ENCODE peak calls at places on chromosomes 16 and 17, in ten cellular contexts. One of them, this sample, is unnamed.

GRCh38 chr17:38428150-38428642 is at the start of gene ARHGAP23:
- DNase-seq in caudate nucleus: peak; percentile 77
- DNase-seq in GM23338: peak; percentile 77
- DNase-seq in trophoblast cell: peak; percentile 30
- DNase-seq in heart left ventricle: peak; percentile 78
- DNase-seq in testis: peak; percentile 70
- DNase-seq in AG04450: peak; percentile 47
- DNase-seq in OCI-LY7: peak; percentile 51
- DNase-seq in lung: peak; percentile 68
- DNase-seq in fibroblast of lung: peak; percentile 76
- DNase-seq in this sample: peak; percentile 69

GRCh38 chr17:48615212-48615962 is at the start of gene HOXB8:
- DNase-seq in caudate nucleus: no peak
- DNase-seq in GM23338: no peak
- DNase-seq in trophoblast cell: no peak
- DNase-seq in heart left ventricle: no peak
- DNase-seq in testis: no peak
- DNase-seq in AG04450: no peak
- DNase-seq in OCI-LY7: no peak
- DNase-seq in lung: no peak
- DNase-seq in fibroblast of lung: no peak
- DNase-seq in this sample: no peak

GRCh38 chr16:24041834-24042631 is 206.2 kb downstream of the PRKCB start:
- DNase-seq in caudate nucleus: peak; percentile 74
- DNase-seq in GM23338: peak; percentile 85
- DNase-seq in trophoblast cell: peak; percentile 77
- DNase-seq in heart left ventricle: peak; percentile 18
- DNase-seq in testis: peak; percentile 86
- DNase-seq in AG04450: peak; percentile 11
- DNase-seq in OCI-LY7: peak; percentile 79
- DNase-seq in lung: peak; percentile 58
- DNase-seq in fibroblast of lung: peak; percentile 61
- DNase-seq in this sample: no peak

GRCh38 chr17:12673788-12674187 is 8.1 kb downstream of the MYOCD start:
- DNase-seq in caudate nucleus: no peak
- DNase-seq in GM23338: no peak
- DNase-seq in trophoblast cell: peak; percentile 45
- DNase-seq in heart left ventricle: no peak
- DNase-seq in testis: no peak
- DNase-seq in AG04450: no peak
- DNase-seq in OCI-LY7: no peak
- DNase-seq in lung: no peak
- DNase-seq in fibroblast of lung: peak; percentile 30
- DNase-seq in this sample: no peak

GRCh38 chr16:55189975-55190636 is 133.9 kb upstream of the IRX6 start:
- DNase-seq in caudate nucleus: no peak
- DNase-seq in GM23338: peak; percentile 38
- DNase-seq in trophoblast cell: no peak
- DNase-seq in heart left ventricle: no peak
- DNase-seq in testis: no peak
- DNase-seq in AG04450: no peak
- DNase-seq in OCI-LY7: no peak
- DNase-seq in lung: no peak
- DNase-seq in fibroblast of lung: no peak
- DNase-seq in this sample: no peak

GRCh38 chr17:7029659-7030058 is 6.2 kb upstream of the SLC16A13 start:
- DNase-seq in caudate nucleus: no peak
- DNase-seq in GM23338: no peak
- DNase-seq in trophoblast cell: no peak
- DNase-seq in heart left ventricle: peak; percentile 70
- DNase-seq in testis: no peak
- DNase-seq in AG04450: no peak
- DNase-seq in OCI-LY7: no peak
- DNase-seq in lung: no peak
- DNase-seq in fibroblast of lung: no peak
- DNase-seq in this sample: no peak

GRCh38 chr16:12801511-12802042 is 2.1 kb downstream of the CPPED1 start:
- DNase-seq in caudate nucleus: no peak
- DNase-seq in GM23338: no peak
- DNase-seq in trophoblast cell: peak; percentile 66
- DNase-seq in heart left ventricle: peak; percentile 14
- DNase-seq in testis: peak; percentile 78
- DNase-seq in AG04450: no peak
- DNase-seq in OCI-LY7: peak; percentile 14
- DNase-seq in lung: peak; percentile 34
- DNase-seq in fibroblast of lung: peak; percentile 33
- DNase-seq in this sample: peak; percentile 69

GRCh38 chr17:71762526-71762925 is 358.3 kb upstream of the SOX9 start:
- DNase-seq in caudate nucleus: no peak
- DNase-seq in GM23338: no peak
- DNase-seq in trophoblast cell: no peak
- DNase-seq in heart left ventricle: no peak
- DNase-seq in testis: no peak
- DNase-seq in AG04450: no peak
- DNase-seq in OCI-LY7: no peak
- DNase-seq in lung: no peak
- DNase-seq in fibroblast of lung: no peak
- DNase-seq in this sample: no peak

GRCh38 chr17:2214047-2214717 is 89.4 kb downstream of the SMG6 start:
- DNase-seq in caudate nucleus: peak; percentile 50
- DNase-seq in GM23338: no peak
- DNase-seq in trophoblast cell: peak; percentile 51
- DNase-seq in heart left ventricle: peak; percentile 52
- DNase-seq in testis: peak; percentile 67
- DNase-seq in AG04450: peak; percentile 73
- DNase-seq in OCI-LY7: no peak
- DNase-seq in lung: peak; percentile 48
- DNase-seq in fibroblast of lung: peak; percentile 91
- DNase-seq in this sample: peak; percentile 75

GRCh38 chr17:12731839-12732238 is 57.5 kb upstream of the ARHGAP44 start:
- DNase-seq in caudate nucleus: no peak
- DNase-seq in GM23338: no peak
- DNase-seq in trophoblast cell: no peak
- DNase-seq in heart left ventricle: peak; percentile 68
- DNase-seq in testis: no peak
- DNase-seq in AG04450: no peak
- DNase-seq in OCI-LY7: no peak
- DNase-seq in lung: no peak
- DNase-seq in fibroblast of lung: no peak
- DNase-seq in this sample: no peak

GRCh38 chr17:927611-928461 is 51.7 kb downstream of the NXN start:
- DNase-seq in caudate nucleus: no peak
- DNase-seq in GM23338: no peak
- DNase-seq in trophoblast cell: peak; percentile 23
- DNase-seq in heart left ventricle: no peak
- DNase-seq in testis: peak; percentile 49
- DNase-seq in AG04450: peak; percentile 94
- DNase-seq in OCI-LY7: no peak
- DNase-seq in lung: peak; percentile 53
- DNase-seq in fibroblast of lung: peak; percentile 97
- DNase-seq in this sample: no peak

GRCh38 chr17:74831442-74832146 is 28.1 kb downstream of the GRIN2C start:
- DNase-seq in caudate nucleus: no peak
- DNase-seq in GM23338: no peak
- DNase-seq in trophoblast cell: no peak
- DNase-seq in heart left ventricle: no peak
- DNase-seq in testis: no peak
- DNase-seq in AG04450: no peak
- DNase-seq in OCI-LY7: no peak
- DNase-seq in lung: no peak
- DNase-seq in fibroblast of lung: no peak
- DNase-seq in this sample: no peak

GRCh38 chr17:72474740-72475477 is 354.1 kb downstream of the SOX9 start:
- DNase-seq in caudate nucleus: no peak
- DNase-seq in GM23338: peak; percentile 36
- DNase-seq in trophoblast cell: no peak
- DNase-seq in heart left ventricle: no peak
- DNase-seq in testis: no peak
- DNase-seq in AG04450: no peak
- DNase-seq in OCI-LY7: no peak
- DNase-seq in lung: no peak
- DNase-seq in fibroblast of lung: no peak
- DNase-seq in this sample: no peak

GRCh38 chr16:75648265-75649076 is 898 bp downstream of the TERF2IP start:
- DNase-seq in caudate nucleus: peak; percentile 83
- DNase-seq in GM23338: peak; percentile 91
- DNase-seq in trophoblast cell: peak; percentile 67
- DNase-seq in heart left ventricle: peak; percentile 86
- DNase-seq in testis: peak; percentile 92
- DNase-seq in AG04450: peak; percentile 32
- DNase-seq in OCI-LY7: peak; percentile 82
- DNase-seq in lung: peak; percentile 81
- DNase-seq in fibroblast of lung: peak; percentile 74
- DNase-seq in this sample: peak; percentile 86

GRCh38 chr16:75658175-75658574 is 10.6 kb downstream of the TERF2IP start:
- DNase-seq in caudate nucleus: no peak
- DNase-seq in GM23338: no peak
- DNase-seq in trophoblast cell: no peak
- DNase-seq in heart left ventricle: no peak
- DNase-seq in testis: no peak
- DNase-seq in AG04450: no peak
- DNase-seq in OCI-LY7: no peak
- DNase-seq in lung: no peak
- DNase-seq in fibroblast of lung: no peak
- DNase-seq in this sample: no peak

GRCh38 chr16:75653926-75654325 is 6.4 kb downstream of the TERF2IP start:
- DNase-seq in caudate nucleus: no peak
- DNase-seq in GM23338: no peak
- DNase-seq in trophoblast cell: no peak
- DNase-seq in heart left ventricle: no peak
- DNase-seq in testis: no peak
- DNase-seq in AG04450: peak; percentile 11
- DNase-seq in OCI-LY7: peak; percentile 16
- DNase-seq in lung: no peak
- DNase-seq in fibroblast of lung: no peak
- DNase-seq in this sample: no peak
- H3K27ac ChIP-seq in caudate nucleus: no peak overlapping the region
- H3K27ac ChIP-seq in GM23338: no peak overlapping the region
- H3K27ac ChIP-seq in trophoblast cell: no peak overlapping the region
- H3K27ac ChIP-seq in heart left ventricle: no peak overlapping the region
- H3K27ac ChIP-seq in testis: no peak overlapping the region
- H3K27ac ChIP-seq in AG04450: peak overlapping the region; percentile 43
- H3K27ac ChIP-seq in OCI-LY7: peak overlapping the region; percentile 11
- H3K27ac ChIP-seq in lung: no peak overlapping the region
- H3K27ac ChIP-seq in fibroblast of lung: peak overlapping the region; percentile 11
- H3K27ac ChIP-seq in this sample: no peak overlapping the region

GRCh38 chr16:22194707-22195444 is 11.2 kb upstream of the EEF2K start:
- DNase-seq in caudate nucleus: no peak
- DNase-seq in GM23338: no peak
- DNase-seq in trophoblast cell: no peak
- DNase-seq in heart left ventricle: no peak
- DNase-seq in testis: no peak
- DNase-seq in AG04450: no peak
- DNase-seq in OCI-LY7: no peak
- DNase-seq in lung: no peak
- DNase-seq in fibroblast of lung: no peak
- DNase-seq in this sample: no peak

GRCh38 chr16:22202261-22202637 is 3.8 kb upstream of the EEF2K start:
- DNase-seq in caudate nucleus: no peak
- DNase-seq in GM23338: no peak
- DNase-seq in trophoblast cell: no peak
- DNase-seq in heart left ventricle: no peak
- DNase-seq in testis: no peak
- DNase-seq in AG04450: no peak
- DNase-seq in OCI-LY7: no peak
- DNase-seq in lung: no peak
- DNase-seq in fibroblast of lung: no peak
- DNase-seq in this sample: no peak

GRCh38 chr16:22195695-22196558 is 10.2 kb upstream of the EEF2K start:
- DNase-seq in caudate nucleus: peak; percentile 95
- DNase-seq in GM23338: peak; percentile 88
- DNase-seq in trophoblast cell: peak; percentile 93
- DNase-seq in heart left ventricle: peak; percentile 90
- DNase-seq in testis: peak; percentile 95
- DNase-seq in AG04450: peak; percentile 82
- DNase-seq in OCI-LY7: peak; percentile 88
- DNase-seq in lung: peak; percentile 90
- DNase-seq in fibroblast of lung: peak; percentile 91
- DNase-seq in this sample: peak; percentile 94

GRCh38 chr16:22195445-22195694 is 10.7 kb upstream of the EEF2K start:
- DNase-seq in caudate nucleus: no peak
- DNase-seq in GM23338: no peak
- DNase-seq in trophoblast cell: no peak
- DNase-seq in heart left ventricle: no peak
- DNase-seq in testis: no peak
- DNase-seq in AG04450: no peak
- DNase-seq in OCI-LY7: no peak
- DNase-seq in lung: no peak
- DNase-seq in fibroblast of lung: no peak
- DNase-seq in this sample: no peak

GRCh38 chr16:22198547-22199293 is 7.4 kb upstream of the EEF2K start:
- DNase-seq in caudate nucleus: no peak
- DNase-seq in GM23338: no peak
- DNase-seq in trophoblast cell: no peak
- DNase-seq in heart left ventricle: no peak
- DNase-seq in testis: no peak
- DNase-seq in AG04450: no peak
- DNase-seq in OCI-LY7: peak; percentile 46
- DNase-seq in lung: no peak
- DNase-seq in fibroblast of lung: peak; percentile 19
- DNase-seq in this sample: no peak
- H3K27ac ChIP-seq in caudate nucleus: no peak overlapping the region
- H3K27ac ChIP-seq in GM23338: peak overlapping the region; percentile 69
- H3K27ac ChIP-seq in trophoblast cell: no peak overlapping the region
- H3K27ac ChIP-seq in heart left ventricle: no peak overlapping the region
- H3K27ac ChIP-seq in testis: no peak overlapping the region
- H3K27ac ChIP-seq in AG04450: peak overlapping the region; percentile 73
- H3K27ac ChIP-seq in OCI-LY7: peak overlapping the region; percentile 2
- H3K27ac ChIP-seq in lung: peak overlapping the region; percentile 57
- H3K27ac ChIP-seq in fibroblast of lung: peak overlapping the region; percentile 84
- H3K27ac ChIP-seq in this sample: no peak overlapping the region

DNA sequence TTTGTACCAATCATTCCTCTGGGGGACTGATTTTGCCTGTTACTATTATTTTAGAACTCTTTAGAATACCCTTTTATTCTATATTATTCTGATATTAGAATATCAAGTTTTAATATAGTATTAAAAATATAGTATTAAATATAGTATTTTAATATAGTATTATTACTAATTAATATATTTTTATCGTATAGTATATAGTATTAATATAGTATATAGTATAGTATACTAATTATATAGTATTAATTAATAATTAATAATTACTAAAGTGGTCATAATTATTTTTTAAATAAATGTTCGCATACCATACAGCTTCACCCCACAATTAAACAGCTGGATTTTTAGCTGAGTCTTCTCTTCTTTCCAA is 73.3 kb downstream of the GNAO1 start:
- DNase-seq in caudate nucleus: no peak
- DNase-seq in GM23338: no peak
- DNase-seq in trophoblast cell: no peak
- DNase-seq in heart left ventricle: no peak
- DNase-seq in testis: no peak
- DNase-seq in AG04450: no peak
- DNase-seq in OCI-LY7: no peak
- DNase-seq in lung: no peak
- DNase-seq in fibroblast of lung: no peak
- DNase-seq in this sample: no peak
- H3K27ac ChIP-seq in caudate nucleus: peak overlapping the region; percentile 99
- H3K27ac ChIP-seq in GM23338: no peak overlapping the region
- H3K27ac ChIP-seq in trophoblast cell: no peak overlapping the region
- H3K27ac ChIP-seq in heart left ventricle: peak overlapping the region; percentile 4
- H3K27ac ChIP-seq in testis: no peak overlapping the region
- H3K27ac ChIP-seq in AG04450: no peak overlapping the region
- H3K27ac ChIP-seq in OCI-LY7: no peak overlapping the region
- H3K27ac ChIP-seq in lung: no peak overlapping the region
- H3K27ac ChIP-seq in fibroblast of lung: no peak overlapping the region
- H3K27ac ChIP-seq in this sample: no peak overlapping the region

GRCh38 chr17:46038937-46039336 is 39.9 kb downstream of the STH start:
- DNase-seq in caudate nucleus: no peak
- DNase-seq in GM23338: no peak
- DNase-seq in trophoblast cell: no peak
- DNase-seq in heart left ventricle: no peak
- DNase-seq in testis: no peak
- DNase-seq in AG04450: no peak
- DNase-seq in OCI-LY7: no peak
- DNase-seq in lung: no peak
- DNase-seq in fibroblast of lung: no peak
- DNase-seq in this sample: no peak
- H3K27ac ChIP-seq in caudate nucleus: no peak overlapping the region
- H3K27ac ChIP-seq in GM23338: no peak overlapping the region
- H3K27ac ChIP-seq in trophoblast cell: no peak overlapping the region
- H3K27ac ChIP-seq in heart left ventricle: peak overlapping the region; percentile 38
- H3K27ac ChIP-seq in testis: no peak overlapping the region
- H3K27ac ChIP-seq in AG04450: no peak overlapping the region
- H3K27ac ChIP-seq in OCI-LY7: no peak overlapping the region
- H3K27ac ChIP-seq in lung: no peak overlapping the region
- H3K27ac ChIP-seq in fibroblast of lung: no peak overlapping the region
- H3K27ac ChIP-seq in this sample: no peak overlapping the region